ENCODE peak calls at places on chromosomes 12 and 14, in nine cellular contexts. Q is GM23248, Z is AG04450, U is DND-41, F is upper lobe of right lung, N is stomach, G is neural progenitor cell, J is tibial artery, O is right lobe of liver. Y is an unnamed sample. For H3K9me3, the result is how much of the 10 kb centered on the place peaks cover.

GRCh38 chr12:51322452-51322851 is 1.5 kb downstream of the BIN2 start:
- DNase-seq in F (no peak), G (no peak), Z (no peak), N (no peak), J (no peak), Q (no peak), U (peak), O (no peak), Y (no peak)

GRCh38 chr14:20620798-20621478 is 20.6 kb downstream of the OR6S1 start:
- DNase-seq in U (no peak), N (no peak), Z (no peak), Q (no peak), J (no peak), O (no peak), G (no peak), F (no peak), Y (no peak)

GRCh38 chr14:72610096-72610830 is 283.6 kb downstream of the DPF3 start:
- DNase-seq in Z (no peak), G (no peak), J (no peak), U (no peak), Q (no peak), O (no peak), F (no peak), N (no peak), Y (no peak)

GRCh38 chr14:100824156-100824555 is 1.8 kb upstream of the MEG3 start:
- DNase-seq in Z (no peak), N (no peak), Q (no peak), G (peak), O (peak), F (no peak), U (no peak), J (no peak), Y (no peak)

GRCh38 chr14:55458800-55459577 is 18.6 kb upstream of the TBPL2 start:
- DNase-seq in U (no peak), N (no peak), Z (no peak), G (no peak), F (no peak), O (no peak), J (no peak), Q (peak), Y (no peak)

GRCh38 chr14:81805785-81806184 is 272.1 kb upstream of the SEL1L start:
- DNase-seq in G (no peak), J (no peak), Z (no peak), O (no peak), U (no peak), Q (no peak), N (no peak), F (no peak), Y (no peak)

GRCh38 chr12:121033625-121034349 is 5.3 kb downstream of the OASL start:
- DNase-seq in Q (peak), J (no peak), N (peak), Z (no peak), G (no peak), O (no peak), U (peak), F (no peak), Y (peak)

GRCh38 chr12:52053570-52054209 is 2.4 kb downstream of the NR4A1 start:
- DNase-seq in Q (no peak), U (no peak), F (no peak), O (no peak), Z (no peak), G (no peak), J (no peak), N (peak), Y (no peak)

GRCh38 chr12:115394498-115395220 is 710.7 kb upstream of the TBX3 start:
- DNase-seq in U (no peak), Z (no peak), J (no peak), N (no peak), F (no peak), Q (peak), O (no peak), G (no peak), Y (no peak)

DNA sequence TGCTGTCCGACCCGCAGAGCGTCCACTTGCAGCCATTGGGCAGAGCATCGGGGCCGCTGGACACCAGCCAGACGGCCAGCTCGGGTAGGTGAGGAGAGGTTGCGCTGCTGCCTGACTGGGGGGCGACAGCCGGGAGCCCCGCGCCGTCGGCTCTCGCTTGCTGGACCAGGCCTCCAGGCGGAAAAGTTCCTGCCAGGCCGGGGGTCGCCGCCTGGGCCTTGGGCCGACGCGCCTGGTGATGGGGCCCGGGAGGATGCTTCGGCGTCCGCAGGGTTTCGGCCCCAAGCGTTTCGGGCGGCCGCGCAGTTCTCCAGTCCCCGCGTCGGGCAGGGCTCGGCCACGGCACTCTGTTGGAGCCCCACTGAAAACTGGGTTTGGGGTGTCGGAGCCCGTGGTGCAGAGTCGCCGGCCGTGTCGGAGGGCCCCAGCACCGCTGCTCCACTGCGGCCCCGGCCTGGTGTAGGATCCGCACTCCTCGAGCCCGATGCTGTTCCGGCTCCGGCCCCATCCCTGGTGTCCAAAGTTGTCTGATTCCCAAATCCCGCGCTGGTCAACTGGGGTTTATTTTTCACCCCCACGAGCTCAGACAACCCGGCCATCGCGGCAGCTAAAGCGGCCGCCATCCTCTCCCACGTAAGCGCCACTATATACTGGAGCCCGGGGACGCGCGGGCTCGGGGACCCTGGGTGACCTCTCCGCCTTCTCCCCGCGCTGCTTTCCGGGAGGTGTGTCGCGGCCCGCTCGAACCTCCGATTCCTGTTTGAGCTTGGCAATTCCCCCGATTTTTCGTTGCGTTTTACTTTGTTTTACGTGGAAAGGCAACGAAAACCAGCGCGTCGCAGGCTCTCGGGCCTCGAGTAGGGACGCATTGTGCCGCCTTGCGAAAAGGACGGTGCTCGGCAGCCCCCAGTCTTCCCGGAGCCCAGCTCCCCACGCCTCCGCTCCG is 872 bp downstream of the VSX2 start:
- DNase-seq in F (no peak), U (no peak), Q (peak), G (peak), J (no peak), N (no peak), Z (no peak), O (no peak), Y (no peak)
- H3K4me3 ChIP-seq in F (peak), U (no peak), Q (no peak), G (peak), J (peak), N (peak), Z (no peak), O (peak), Y (peak)

GRCh38 chr12:59927041-59927440 is 331.2 kb downstream of the SLC16A7 start:
- DNase-seq in U (no peak), O (no peak), Q (peak), G (no peak), N (no peak), J (no peak), F (no peak), Z (no peak), Y (no peak)

GRCh38 chr12:59929091-59929490 is 333.3 kb downstream of the SLC16A7 start:
- DNase-seq in O (no peak), J (no peak), U (no peak), G (no peak), N (peak), Q (peak), F (no peak), Z (no peak), Y (no peak)

GRCh38 chr12:59928416-59928815 is 332.6 kb downstream of the SLC16A7 start:
- DNase-seq in Z (no peak), U (no peak), G (no peak), N (peak), Q (peak), F (no peak), J (no peak), O (no peak), Y (no peak)
- H3K27ac ChIP-seq in Z (no peak), U (no peak), G (no peak), N (no peak), Q (peak), F (no peak), J (no peak), O (no peak), Y (no peak)

DNA sequence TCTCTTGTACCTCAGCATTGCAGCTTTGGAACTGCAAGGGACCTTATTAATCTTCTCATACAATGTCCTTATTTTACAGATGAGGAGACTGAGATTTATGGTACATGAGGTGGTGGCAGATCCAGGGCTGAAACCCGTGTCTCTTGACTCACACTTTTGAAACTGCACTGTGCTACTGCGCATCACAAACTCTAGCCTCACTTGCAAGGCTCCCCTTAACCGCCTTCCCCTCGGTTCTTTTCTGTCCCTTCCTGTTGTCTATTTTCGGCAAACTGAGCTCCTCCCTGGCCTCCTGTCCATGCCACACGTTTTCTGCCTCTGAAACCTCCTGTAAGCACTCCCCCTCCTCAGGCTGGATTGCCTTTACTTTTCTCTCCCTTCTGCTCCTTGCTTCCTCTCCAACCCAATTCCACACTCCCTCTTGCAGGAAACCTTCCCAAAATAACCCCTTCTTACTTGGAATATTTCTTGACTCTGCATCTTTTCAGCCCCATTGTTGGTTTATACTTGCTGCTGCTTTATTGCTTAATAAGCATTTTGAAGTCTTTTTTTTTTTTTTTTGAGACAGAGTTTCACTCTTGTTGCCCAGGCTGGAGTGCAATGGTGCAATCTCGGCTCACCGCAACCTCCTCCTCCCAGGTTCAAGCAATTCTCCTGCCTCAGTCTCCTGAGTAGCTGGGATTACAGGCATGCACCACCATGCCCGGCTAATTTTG is 72.4 kb upstream of the CISTR start:
- DNase-seq in Z (no peak), Q (no peak), G (no peak), J (no peak), O (no peak), N (no peak), U (no peak), F (no peak), Y (no peak)
- H3K9me3 ChIP-seq in Z (under half), Q (under half), G (under half), J (under half), O (under half), N (under half), U (under half), F (under half), Y (under half)

GRCh38 chr14:61812347-61813100 is 50.3 kb downstream of the SNAPC1 start:
- DNase-seq in Z (no peak), J (no peak), N (no peak), G (peak), F (no peak), Q (peak), O (no peak), U (no peak), Y (no peak)

GRCh38 chr14:61813101-61813596 is 50.9 kb downstream of the SNAPC1 start:
- DNase-seq in O (no peak), N (no peak), G (peak), Z (no peak), F (no peak), Q (peak), U (no peak), J (no peak), Y (no peak)

GRCh38 chr14:61811882-61812346 is 49.7 kb downstream of the SNAPC1 start:
- DNase-seq in Z (no peak), N (no peak), Q (no peak), G (no peak), O (no peak), J (no peak), U (no peak), F (no peak), Y (no peak)
- H3K4me3 ChIP-seq in Z (peak), N (peak), Q (no peak), G (peak), O (no peak), J (no peak), U (no peak), F (no peak), Y (no peak)

GRCh38 chr12:66014818-66015217 is 115.7 kb downstream of the LLPH start:
- DNase-seq in Q (peak), O (no peak), Z (peak), U (no peak), G (no peak), N (no peak), F (no peak), J (no peak), Y (no peak)
- H3K27ac ChIP-seq in Q (no peak), O (no peak), Z (no peak), U (no peak), G (no peak), N (no peak), F (no peak), J (no peak), Y (no peak)

GRCh38 chr12:34600592-34601462 is 578.5 kb downstream of the ALG10 start:
- DNase-seq in Q (no peak), J (peak), G (no peak), F (peak), U (no peak), N (no peak), Z (no peak), O (peak), Y (no peak)
- H3K9me3 ChIP-seq in Q (under half), J (under half), G (under half), F (under half), U (half or more), N (under half), Z (half or more), O (under half), Y (under half)

GRCh38 chr12:14957769-14958168 is 3.6 kb downstream of the ARHGDIB start:
- DNase-seq in J (no peak), U (no peak), O (no peak), N (no peak), Q (no peak), Z (no peak), F (no peak), G (no peak), Y (no peak)
- H3K4me3 ChIP-seq in J (peak), U (peak), O (no peak), N (peak), Q (no peak), Z (no peak), F (peak), G (no peak), Y (peak)

GRCh38 chr12:107317751-107318553 is 224.6 kb upstream of the CRY1 start:
- DNase-seq in O (peak), J (peak), Z (peak), F (peak), Q (peak), N (peak), U (peak), G (peak), Y (peak)

GRCh38 chr12:107320031-107320928 is 226.9 kb upstream of the CRY1 start:
- DNase-seq in U (peak), J (no peak), F (peak), Z (no peak), Q (peak), G (peak), N (no peak), O (peak), Y (peak)

GRCh38 chr12:107319536-107320030 is 226.2 kb upstream of the CRY1 start:
- DNase-seq in N (no peak), O (no peak), Q (peak), U (no peak), Z (no peak), F (no peak), J (no peak), G (peak), Y (peak)

GRCh38 chr12:107318804-107319535 is 225.6 kb upstream of the CRY1 start:
- DNase-seq in O (peak), U (no peak), Z (no peak), Q (peak), G (peak), F (no peak), N (no peak), J (no peak), Y (peak)

DNA sequence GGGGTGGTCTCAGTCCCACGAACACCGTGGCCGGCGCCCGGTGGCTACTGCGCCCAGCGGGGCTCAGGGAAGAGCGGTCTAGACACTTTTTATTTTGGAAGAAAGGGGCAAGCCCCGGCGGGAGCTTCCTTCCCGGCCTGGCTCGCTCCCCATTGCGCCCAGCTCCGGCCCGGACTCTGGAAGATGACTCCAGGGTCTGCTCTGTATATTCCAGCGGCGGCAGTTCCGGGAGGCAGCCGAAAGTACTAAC is 225.1 kb upstream of the CRY1 start:
- DNase-seq in J (no peak), U (no peak), F (no peak), O (no peak), G (no peak), Z (no peak), Q (no peak), N (no peak), Y (no peak)
- H3K27ac ChIP-seq in J (no peak), U (no peak), F (no peak), O (no peak), G (no peak), Z (no peak), Q (no peak), N (no peak), Y (peak)

GRCh38 chr12:19075711-19076340 is 53.7 kb upstream of the PLEKHA5 start:
- DNase-seq in G (no peak), Z (no peak), U (no peak), F (no peak), N (no peak), J (no peak), O (no peak), Q (no peak), Y (no peak)
- H3K9me3 ChIP-seq in G (under half), Z (under half), U (under half), F (under half), N (under half), J (under half), O (under half), Q (under half), Y (under half)

GRCh38 chr12:113514602-113515001 is 42.9 kb upstream of the LHX5 start:
- DNase-seq in Q (no peak), F (no peak), G (no peak), U (no peak), O (no peak), J (no peak), Z (no peak), N (no peak), Y (no peak)
- H3K4me3 ChIP-seq in Q (no peak), F (no peak), G (peak), U (no peak), O (no peak), J (no peak), Z (no peak), N (no peak), Y (no peak)

Y was measured in CD4-positive, alpha-beta memory T cell.